ENCODE peak calls at places on chromosome 16, in seven cellular contexts. One of them, this sample, is unnamed.

GRCh38 chr16:69114346-69114975 is 9.0 kb downstream of the HAS3 start:
- DNase-seq in body of pancreas: no peak
- DNase-seq in AG08396: no peak
- DNase-seq in WERI-Rb-1: no peak
- DNase-seq in glutamatergic neuron: no peak
- DNase-seq in small intestine: no peak
- DNase-seq in activated CD4-positive, CD25-positive, alpha-beta regulatory T cell: no peak
- DNase-seq in this sample: no peak

GRCh38 chr16:12611916-12612597 is 191.6 kb downstream of the CPPED1 start:
- DNase-seq in body of pancreas: no peak
- DNase-seq in AG08396: no peak
- DNase-seq in WERI-Rb-1: no peak
- DNase-seq in glutamatergic neuron: no peak
- DNase-seq in small intestine: no peak
- DNase-seq in activated CD4-positive, CD25-positive, alpha-beta regulatory T cell: no peak
- DNase-seq in this sample: no peak

GRCh38 chr16:53219795-53220194 is 165.0 kb downstream of the CHD9 start:
- DNase-seq in body of pancreas: no peak
- DNase-seq in AG08396: peak
- DNase-seq in WERI-Rb-1: no peak
- DNase-seq in glutamatergic neuron: no peak
- DNase-seq in small intestine: no peak
- DNase-seq in activated CD4-positive, CD25-positive, alpha-beta regulatory T cell: no peak
- DNase-seq in this sample: no peak

GRCh38 chr16:17331071-17331521 is 139.7 kb downstream of the XYLT1 start:
- DNase-seq in body of pancreas: no peak
- DNase-seq in AG08396: no peak
- DNase-seq in WERI-Rb-1: no peak
- DNase-seq in glutamatergic neuron: no peak
- DNase-seq in small intestine: no peak
- DNase-seq in activated CD4-positive, CD25-positive, alpha-beta regulatory T cell: no peak
- DNase-seq in this sample: no peak

GRCh38 chr16:85735225-85735722 is 15.6 kb downstream of the C16orf74 start:
- DNase-seq in body of pancreas: no peak
- DNase-seq in AG08396: no peak
- DNase-seq in WERI-Rb-1: no peak
- DNase-seq in glutamatergic neuron: no peak
- DNase-seq in small intestine: peak
- DNase-seq in activated CD4-positive, CD25-positive, alpha-beta regulatory T cell: peak
- DNase-seq in this sample: no peak

GRCh38 chr16:85238233-85238647 is 126.0 kb upstream of the CIBAR2 start:
- DNase-seq in body of pancreas: no peak
- DNase-seq in AG08396: peak
- DNase-seq in WERI-Rb-1: no peak
- DNase-seq in glutamatergic neuron: peak
- DNase-seq in small intestine: no peak
- DNase-seq in activated CD4-positive, CD25-positive, alpha-beta regulatory T cell: no peak
- DNase-seq in this sample: no peak

GRCh38 chr16:22670551-22670970 is 143.4 kb upstream of the HS3ST2 start:
- DNase-seq in body of pancreas: no peak
- DNase-seq in AG08396: peak
- DNase-seq in WERI-Rb-1: peak
- DNase-seq in glutamatergic neuron: peak
- DNase-seq in small intestine: no peak
- DNase-seq in activated CD4-positive, CD25-positive, alpha-beta regulatory T cell: no peak
- DNase-seq in this sample: peak

GRCh38 chr16:17312100-17312732 is 158.5 kb downstream of the XYLT1 start:
- DNase-seq in body of pancreas: peak
- DNase-seq in AG08396: no peak
- DNase-seq in WERI-Rb-1: no peak
- DNase-seq in glutamatergic neuron: no peak
- DNase-seq in small intestine: peak
- DNase-seq in activated CD4-positive, CD25-positive, alpha-beta regulatory T cell: no peak
- DNase-seq in this sample: no peak

GRCh38 chr16:58753711-58754134 is 19.6 kb upstream of the GOT2 start:
- DNase-seq in body of pancreas: no peak
- DNase-seq in AG08396: no peak
- DNase-seq in WERI-Rb-1: no peak
- DNase-seq in glutamatergic neuron: no peak
- DNase-seq in small intestine: no peak
- DNase-seq in activated CD4-positive, CD25-positive, alpha-beta regulatory T cell: no peak
- DNase-seq in this sample: no peak

GRCh38 chr16:2186064-2186463 is 10.3 kb downstream of the CASKIN1 start:
- DNase-seq in body of pancreas: no peak
- DNase-seq in AG08396: no peak
- DNase-seq in WERI-Rb-1: no peak
- DNase-seq in glutamatergic neuron: no peak
- DNase-seq in small intestine: no peak
- DNase-seq in activated CD4-positive, CD25-positive, alpha-beta regulatory T cell: no peak
- DNase-seq in this sample: no peak

GRCh38 chr16:52407778-52408177 is 139.2 kb downstream of the TOX3 start:
- DNase-seq in body of pancreas: no peak
- DNase-seq in AG08396: no peak
- DNase-seq in WERI-Rb-1: no peak
- DNase-seq in glutamatergic neuron: no peak
- DNase-seq in small intestine: no peak
- DNase-seq in activated CD4-positive, CD25-positive, alpha-beta regulatory T cell: no peak
- DNase-seq in this sample: no peak

GRCh38 chr16:4341250-4341649 is 9.9 kb downstream of the PAM16 start:
- DNase-seq in body of pancreas: no peak
- DNase-seq in AG08396: no peak
- DNase-seq in WERI-Rb-1: no peak
- DNase-seq in glutamatergic neuron: no peak
- DNase-seq in small intestine: no peak
- DNase-seq in activated CD4-positive, CD25-positive, alpha-beta regulatory T cell: no peak
- DNase-seq in this sample: no peak